ENCODE peak calls at places on chromosomes 6 and 20, in seven cellular contexts. W is psoas muscle, M is mammary epithelial cell, T is astrocyte of the spinal cord, Q is fibroblast of pulmonary artery, Z is body of pancreas, U is astrocyte of the cerebellum. C is an unnamed sample.

GRCh38 chr6:83853178-83853967 is at the start of gene RIPPLY2:
- DNase-seq in W (no peak), Z (peak; percentile 41), M (peak; percentile 32), Q (peak; percentile 33), U (no peak), T (peak; percentile 43), C (peak; percentile 36)

GRCh38 chr6:154993710-154994109 is 1.4 kb upstream of the TIAM2 start:
- DNase-seq in M (no peak), Z (no peak), T (no peak), U (no peak), Q (no peak), W (no peak), C (no peak)

GRCh38 chr6:33838979-33839378 is 35.2 kb upstream of the MLN start:
- DNase-seq in U (no peak), Q (no peak), W (no peak), T (no peak), Z (no peak), M (no peak), C (no peak)

GRCh38 chr20:11394145-11394833 is 523.4 kb upstream of the BTBD3 start:
- DNase-seq in U (peak; percentile 81), Z (no peak), T (peak; percentile 85), W (no peak), Q (peak; percentile 59), M (peak; percentile 97), C (peak; percentile 95)

GRCh38 chr6:52539607-52540006 is 37.3 kb downstream of the TRAM2 start:
- DNase-seq in Q (no peak), T (peak; percentile 67), M (no peak), W (no peak), Z (no peak), U (no peak), C (peak; percentile 59)

GRCh38 chr6:46376562-46376969 is 114.7 kb downstream of the RCAN2 start:
- DNase-seq in U (no peak), Z (no peak), W (no peak), T (no peak), Q (no peak), M (no peak), C (no peak)

GRCh38 chr6:131660195-131660594 is 23.1 kb downstream of the ENPP3 start:
- DNase-seq in T (peak; percentile 6), W (no peak), M (peak; percentile 48), Q (peak; percentile 20), Z (no peak), U (no peak), C (peak; percentile 4)

GRCh38 chr6:40882321-40882720 is 156.7 kb downstream of the UNC5CL start:
- DNase-seq in U (no peak), T (no peak), Z (peak; percentile 86), M (no peak), W (no peak), Q (no peak), C (no peak)

GRCh38 chr20:10171864-10172751 is 46.5 kb upstream of the SNAP25 start:
- DNase-seq in W (peak; percentile 44), Z (peak; percentile 65), M (peak; percentile 9), U (no peak), Q (peak; percentile 14), T (peak; percentile 46), C (peak; percentile 35)

GRCh38 chr6:168700880-168701279 is 259.9 kb downstream of the SMOC2 start:
- DNase-seq in M (no peak), Z (no peak), Q (no peak), T (no peak), U (no peak), W (no peak), C (no peak)

GRCh38 chr20:63628246-63628975 is 1.5 kb upstream of the GMEB2 start:
- DNase-seq in M (peak; percentile 78), W (peak; percentile 59), T (peak; percentile 69), U (no peak), Z (peak; percentile 76), Q (peak; percentile 83), C (peak; percentile 81)

GRCh38 chr6:12504325-12504966 is 212.1 kb upstream of the PHACTR1 start:
- DNase-seq in T (no peak), M (peak; percentile 25), U (no peak), W (no peak), Z (peak; percentile 40), Q (peak; percentile 23), C (peak; percentile 34)

GRCh38 chr6:149234051-149234962 is 83.2 kb upstream of the TAB2 start:
- DNase-seq in W (no peak), T (peak; percentile 73), M (peak; percentile 86), U (no peak), Q (peak; percentile 42), Z (no peak), C (peak; percentile 77)

GRCh38 chr6:11161031-11161966 is 49.8 kb upstream of the ERVFRD-1 start:
- DNase-seq in Q (peak; percentile 32), U (peak; percentile 35), T (peak; percentile 68), M (peak; percentile 78), W (no peak), Z (no peak), C (peak; percentile 20)

GRCh38 chr6:112879920-112880413 is 532.8 kb downstream of the RFPL4B start:
- DNase-seq in M (no peak), W (no peak), U (peak; percentile 8), Q (no peak), T (no peak), Z (peak; percentile 36), C (no peak)

GRCh38 chr6:167056370-167056769 is 57.2 kb downstream of the CEP43 start:
- DNase-seq in U (peak; percentile 67), T (peak; percentile 69), Z (no peak), M (peak; percentile 33), Q (peak; percentile 32), W (no peak), C (peak; percentile 92)

GRCh38 chr6:19465240-19465639 is 371.9 kb upstream of the ID4 start:
- DNase-seq in U (no peak), W (no peak), Z (no peak), Q (no peak), T (no peak), M (no peak), C (no peak)

GRCh38 chr6:34386316-34387137 is 5.9 kb downstream of the NUDT3 start:
- DNase-seq in M (peak; percentile 73), T (peak; percentile 84), W (no peak), U (peak; percentile 65), Z (no peak), Q (peak; percentile 95), C (peak; percentile 95)

GRCh38 chr6:15513801-15514711 is 148.8 kb downstream of the DTNBP1 start:
- DNase-seq in M (no peak), Z (no peak), U (no peak), T (no peak), Q (no peak), W (no peak), C (no peak)

GRCh38 chr6:14277405-14277930 is 159.9 kb downstream of the CD83 start:
- DNase-seq in T (no peak), M (no peak), U (no peak), Q (no peak), Z (no peak), W (no peak), C (no peak)

GRCh38 chr20:62196286-62196685 is 13.5 kb downstream of the MTG2 start:
- DNase-seq in U (no peak), M (no peak), Z (no peak), W (no peak), Q (no peak), T (no peak), C (no peak)

GRCh38 chr6:150156460-150156859 is 13.6 kb downstream of the PPP1R14C start:
- DNase-seq in M (peak; percentile 84), W (no peak), U (no peak), Z (no peak), T (no peak), Q (no peak), C (no peak)

GRCh38 chr20:24736131-24736843 is 212.8 kb upstream of the CST7 start:
- DNase-seq in W (no peak), U (peak; percentile 61), M (no peak), Z (no peak), Q (no peak), T (peak; percentile 44), C (no peak)

GRCh38 chr6:111646942-111647341 is 41.3 kb upstream of the TRAF3IP2 start:
- DNase-seq in W (peak; percentile 77), M (peak; percentile 55), Z (no peak), U (no peak), Q (peak; percentile 69), T (peak; percentile 31), C (peak; percentile 93)

GRCh38 chr6:14851286-14851685 is 394.6 kb upstream of the JARID2 start:
- DNase-seq in M (no peak), T (no peak), U (no peak), W (no peak), Z (no peak), Q (peak; percentile 17), C (no peak)

GRCh38 chr6:90136176-90136575 is 160.5 kb downstream of the BACH2 start:
- DNase-seq in Q (no peak), T (no peak), Z (no peak), U (no peak), M (no peak), W (no peak), C (no peak)
- TF ChIP-seq CTCF in Q (no peak), T (no peak), Z (no peak), U (no peak), M (no peak), W (no peak), C (no peak)

GRCh38 chr6:143397229-143398222 is 53.0 kb downstream of the ADAT2 start:
- DNase-seq in M (peak; percentile 100), T (peak; percentile 92), U (peak; percentile 91), Z (peak; percentile 70), W (peak; percentile 59), Q (peak; percentile 92), C (peak; percentile 76)
- H3K4me3 ChIP-seq in M (no peak overlapping the region), T (no peak overlapping the region), U (no peak overlapping the region), Z (no peak overlapping the region), W (no peak overlapping the region), Q (no peak overlapping the region), C (no peak overlapping the region)

GRCh38 chr20:1666802-1667201 is 9.2 kb upstream of the SIRPG start:
- DNase-seq in T (no peak), U (no peak), M (no peak), Q (no peak), W (no peak), Z (no peak), C (no peak)

GRCh38 chr20:1671891-1672669 is 14.5 kb upstream of the SIRPG start:
- DNase-seq in Z (no peak), U (no peak), Q (no peak), M (no peak), T (no peak), W (no peak), C (no peak)

GRCh38 chr20:1672728-1673127 is 15.1 kb upstream of the SIRPG start:
- DNase-seq in T (no peak), Q (no peak), M (no peak), U (no peak), Z (no peak), W (no peak), C (no peak)

GRCh38 chr20:1667510-1668085 is 10.0 kb upstream of the SIRPG start:
- DNase-seq in T (no peak), U (no peak), Z (no peak), W (no peak), M (no peak), Q (no peak), C (no peak)

GRCh38 chr20:1669304-1669703 is 11.7 kb upstream of the SIRPG start:
- DNase-seq in Z (no peak), U (peak; percentile 87), Q (no peak), M (no peak), T (peak; percentile 89), W (peak; percentile 17), C (peak; percentile 62)
- TF ChIP-seq CTCF in Z (no peak), U (no peak), Q (no peak), M (no peak), T (no peak), W (no peak), C (peak; percentile 16)

DNA sequence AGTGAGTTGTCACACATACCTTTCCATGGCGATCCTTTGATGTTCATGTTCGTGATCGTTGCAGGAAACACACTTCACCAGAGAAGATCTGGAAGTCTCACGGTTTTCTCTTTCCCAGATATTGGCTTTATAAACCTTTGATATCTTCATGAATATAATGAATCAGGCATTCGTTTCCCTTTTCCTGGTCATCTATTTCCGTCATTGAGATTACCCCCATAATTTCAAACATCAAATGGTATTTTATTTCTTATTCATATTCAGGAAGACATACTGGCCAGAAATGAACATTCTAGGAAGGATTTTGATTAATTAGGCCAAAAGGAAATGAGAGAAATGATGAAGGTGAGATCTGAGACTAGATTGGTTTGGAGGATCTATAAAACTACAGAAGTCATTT is at the start of gene PRL:
- DNase-seq in T (no peak), M (no peak), Z (no peak), Q (no peak), U (no peak), W (no peak), C (no peak)
- H3K4me3 ChIP-seq in T (no peak within 1 kb of the TSS), M (no peak within 1 kb of the TSS), Z (no peak within 1 kb of the TSS), Q (no peak within 1 kb of the TSS), U (no peak within 1 kb of the TSS), W (no peak within 1 kb of the TSS), C (no peak within 1 kb of the TSS)

C was measured in choroid plexus epithelial cell.